ENCODE peak calls at places on chromosomes 12 and 14, in nine cellular contexts. M, W, C, N, X, D, J, P and R are unnamed samples. For H3K27me3 and H3K36me3, the result is how much of the 10 kb centered on the place peaks cover.

GRCh38 chr12:13851828-13852227 is 129.6 kb downstream of the GRIN2B start:
- DNase-seq in M (no peak), W (no peak), C (no peak), N (no peak), X (no peak), D (no peak), J (no peak), P (no peak), R (peak)

GRCh38 chr12:60101715-60102114 is 505.9 kb downstream of the SLC16A7 start:
- DNase-seq in M (peak), W (peak), C (no peak), N (no peak), X (peak), D (no peak), J (no peak), P (no peak), R (no peak)

GRCh38 chr14:51877807-51878206 is 17.4 kb downstream of the GNG2 start:
- DNase-seq in M (no peak), W (no peak), C (no peak), N (no peak), X (no peak), D (no peak), J (no peak), P (no peak), R (no peak)

GRCh38 chr14:50340945-50341344 is 28.8 kb downstream of the DMAC2L start:
- DNase-seq in M (no peak), W (no peak), C (no peak), N (no peak), X (no peak), D (no peak), J (no peak), P (no peak), R (no peak)

GRCh38 chr14:34650786-34651584 is 21.0 kb upstream of the SNX6 start:
- DNase-seq in M (peak), W (peak), C (no peak), N (no peak), X (peak), D (peak), J (no peak), P (peak), R (no peak)

GRCh38 chr12:89571481-89572190 is 45.8 kb upstream of the POC1B start:
- DNase-seq in M (no peak), W (peak), C (no peak), N (no peak), X (peak), D (no peak), J (no peak), P (peak), R (no peak)

GRCh38 chr12:31491819-31492598 is 98.9 kb downstream of the DENND5B start:
- DNase-seq in M (peak), W (peak), C (no peak), N (no peak), X (peak), D (no peak), J (no peak), P (peak), R (no peak)

GRCh38 chr14:68779761-68780323 is 13.0 kb downstream of the ZFP36L1 start:
- DNase-seq in M (peak), W (peak), C (no peak), N (peak), X (peak), D (no peak), J (no peak), P (peak), R (no peak)

GRCh38 chr12:60834372-60834771 is 1238.5 kb downstream of the SLC16A7 start:
- DNase-seq in M (no peak), W (no peak), C (no peak), N (no peak), X (no peak), D (no peak), J (no peak), P (no peak), R (no peak)

GRCh38 chr12:83664650-83665049 is 977.9 kb downstream of the TMTC2 start:
- DNase-seq in M (no peak), W (no peak), C (no peak), N (no peak), X (no peak), D (no peak), J (no peak), P (no peak), R (no peak)

GRCh38 chr12:61355105-61355504 is 905.1 kb upstream of the USP15 start:
- DNase-seq in M (no peak), W (no peak), C (no peak), N (no peak), X (no peak), D (no peak), J (no peak), P (no peak), R (no peak)

GRCh38 chr14:24954037-24954696 is 95.8 kb downstream of the STXBP6 start:
- DNase-seq in M (peak), W (no peak), C (no peak), N (no peak), X (no peak), D (no peak), J (no peak), P (no peak), R (no peak)

GRCh38 chr14:22819191-22819988 is 4.2 kb upstream of the SLC7A7 start:
- DNase-seq in M (peak), W (peak), C (no peak), N (no peak), X (peak), D (no peak), J (peak), P (peak), R (peak)

GRCh38 chr14:104742586-104743455 is 10.1 kb upstream of the SIVA1 start:
- DNase-seq in M (no peak), W (no peak), C (no peak), N (no peak), X (no peak), D (no peak), J (no peak), P (no peak), R (peak)

GRCh38 chr14:68636597-68636996 is 156.3 kb downstream of the ZFP36L1 start:
- DNase-seq in M (no peak), W (no peak), C (no peak), N (no peak), X (no peak), D (no peak), J (no peak), P (no peak), R (no peak)

GRCh38 chr12:97801471-97802045 is 339.0 kb downstream of the RMST start:
- DNase-seq in M (no peak), W (no peak), C (no peak), N (no peak), X (no peak), D (no peak), J (no peak), P (no peak), R (no peak)

GRCh38 chr14:79136437-79137430 is 966.6 kb downstream of the NRXN3 start:
- DNase-seq in M (no peak), W (no peak), C (no peak), N (no peak), X (peak), D (no peak), J (no peak), P (no peak), R (peak)

GRCh38 chr12:51759695-51760094 is 88.8 kb downstream of the FIGNL2 start:
- DNase-seq in M (no peak), W (no peak), C (no peak), N (no peak), X (no peak), D (no peak), J (no peak), P (no peak), R (no peak)

GRCh38 chr12:51760231-51760630 is 88.3 kb downstream of the FIGNL2 start:
- DNase-seq in M (no peak), W (no peak), C (no peak), N (no peak), X (no peak), D (no peak), J (no peak), P (no peak), R (no peak)

GRCh38 chr12:51763743-51764142 is 84.8 kb downstream of the FIGNL2 start:
- DNase-seq in M (no peak), W (no peak), C (no peak), N (no peak), X (no peak), D (no peak), J (no peak), P (no peak), R (no peak)

GRCh38 chr12:51755251-51755650 is 93.3 kb downstream of the FIGNL2 start:
- DNase-seq in M (no peak), W (no peak), C (no peak), N (no peak), X (no peak), D (no peak), J (no peak), P (no peak), R (no peak)

GRCh38 chr12:51759175-51759574 is 89.3 kb downstream of the FIGNL2 start:
- DNase-seq in M (peak), W (no peak), C (no peak), N (no peak), X (no peak), D (no peak), J (no peak), P (no peak), R (no peak)
- H3K4me3 ChIP-seq in M (no peak), W (no peak), C (no peak), N (no peak), X (no peak), D (no peak), J (no peak), P (no peak), R (no peak)

GRCh38 chr12:48972213-48973021 is 882 bp upstream of the WNT10B start:
- DNase-seq in M (peak), W (no peak), C (no peak), N (no peak), X (peak), D (no peak), J (no peak), P (peak), R (peak)

GRCh38 chr12:48970702-48971334 is 717 bp downstream of the WNT10B start:
- DNase-seq in M (no peak), W (no peak), C (no peak), N (no peak), X (no peak), D (no peak), J (no peak), P (no peak), R (peak)

GRCh38 chr12:48973084-48973483 is 1.5 kb upstream of the WNT10B start:
- DNase-seq in M (no peak), W (no peak), C (no peak), N (no peak), X (no peak), D (no peak), J (no peak), P (peak), R (no peak)

GRCh38 chr12:48973531-48973930 is 2.0 kb upstream of the WNT10B start:
- DNase-seq in M (no peak), W (no peak), C (peak), N (no peak), X (no peak), D (no peak), J (no peak), P (peak), R (peak)

GRCh38 chr12:48973992-48974673 is 2.6 kb upstream of the WNT10B start:
- DNase-seq in M (peak), W (no peak), C (peak), N (peak), X (peak), D (no peak), J (no peak), P (peak), R (peak)
- H3K27me3 ChIP-seq in M (half or more), W (under half), C (under half), N (under half), X (half or more), D (half or more), J (half or more), P (half or more), R (half or more)

DNA sequence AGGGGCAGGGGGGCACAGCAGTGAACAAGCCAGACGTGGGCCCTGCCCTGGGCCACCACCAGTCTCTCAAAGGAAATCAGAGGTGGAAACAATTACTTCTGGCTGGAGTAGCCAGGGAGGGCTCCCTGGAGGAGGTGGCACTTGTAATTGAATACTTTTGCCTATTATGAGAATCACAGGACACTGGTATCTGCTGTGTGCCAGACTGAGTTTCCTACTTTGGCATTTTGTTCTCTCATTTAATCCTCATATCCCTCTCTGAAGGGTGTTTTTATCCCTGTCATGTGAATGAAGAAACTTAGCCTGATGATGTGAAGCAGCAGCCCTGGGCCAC is 7.2 kb downstream of the FAM222A start:
- DNase-seq in M (no peak), W (no peak), C (no peak), N (no peak), X (no peak), D (no peak), J (no peak), P (no peak), R (no peak)
- H3K36me3 ChIP-seq in M (under half), W (under half), C (under half), N (under half), X (under half), D (under half), J (under half), P (under half), R (under half)

GRCh38 chr14:58395565-58395814 is 240 bp upstream of the TOMM20L start:
- DNase-seq in M (no peak), W (no peak), C (no peak), N (no peak), X (no peak), D (no peak), J (no peak), P (no peak), R (no peak)
- H3K4me3 ChIP-seq in M (peak), W (peak), C (peak), N (peak), X (peak), D (peak), J (peak), P (peak), R (peak)

GRCh38 chr14:61203059-61203753 is 77.9 kb downstream of the TMEM30B start:
- DNase-seq in M (no peak), W (no peak), C (no peak), N (no peak), X (no peak), D (no peak), J (no peak), P (no peak), R (no peak)

GRCh38 chr14:61197416-61197815 is 83.7 kb downstream of the TMEM30B start:
- DNase-seq in M (no peak), W (no peak), C (no peak), N (no peak), X (no peak), D (no peak), J (no peak), P (no peak), R (no peak)

GRCh38 chr14:61202124-61202523 is 79.0 kb downstream of the TMEM30B start:
- DNase-seq in M (no peak), W (no peak), C (no peak), N (no peak), X (no peak), D (no peak), J (no peak), P (no peak), R (no peak)

GRCh38 chr14:61196792-61197191 is 84.3 kb downstream of the TMEM30B start:
- DNase-seq in M (no peak), W (no peak), C (no peak), N (no peak), X (no peak), D (no peak), J (no peak), P (no peak), R (no peak)

GRCh38 chr14:61201171-61201570 is 80.0 kb downstream of the TMEM30B start:
- DNase-seq in M (no peak), W (no peak), C (no peak), N (no peak), X (no peak), D (no peak), J (no peak), P (no peak), R (no peak)
- H3K27me3 ChIP-seq in M (under half), W (under half), C (under half), N (under half), X (under half), D (under half), J (under half), P (under half), R (under half)

DNA sequence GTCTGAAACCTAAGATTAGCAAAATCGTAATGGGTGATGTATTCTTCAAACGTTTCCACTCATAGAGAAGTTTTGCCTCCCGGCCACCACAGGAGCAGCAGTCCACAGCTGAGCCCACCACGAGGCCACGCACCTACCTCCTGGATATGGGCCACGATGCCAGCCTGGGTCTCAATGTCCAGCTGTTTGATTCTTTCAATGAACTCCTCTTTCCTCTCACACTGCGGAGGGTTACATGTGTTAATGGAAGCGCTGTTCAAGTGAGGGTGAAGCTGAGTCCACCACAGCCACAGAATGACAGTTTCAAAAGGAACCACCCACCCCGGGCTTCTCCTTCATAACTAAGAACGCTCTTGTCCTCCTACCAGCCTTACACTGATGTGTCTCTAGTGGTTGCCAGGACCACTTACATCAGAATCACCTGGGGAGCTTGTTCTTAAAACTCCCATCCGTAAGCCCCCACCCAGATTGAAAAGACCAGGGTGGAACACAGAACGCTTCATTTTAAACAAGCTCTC is 75.3 kb downstream of the CCDC88C start:
- DNase-seq in M (no peak), W (no peak), C (no peak), N (no peak), X (no peak), D (no peak), J (no peak), P (no peak), R (no peak)
- H3K36me3 ChIP-seq in M (under half), W (under half), C (under half), N (under half), X (under half), D (under half), J (under half), P (under half), R (under half)

GRCh38 chr12:116456683-116457082 is 102.5 kb upstream of the MAP1LC3B2 start:
- DNase-seq in M (peak), W (no peak), C (no peak), N (no peak), X (no peak), D (no peak), J (no peak), P (peak), R (no peak)
- H3K4me3 ChIP-seq in M (peak), W (no peak), C (no peak), N (no peak), X (no peak), D (no peak), J (no peak), P (no peak), R (no peak)

GRCh38 chr12:1827806-1828805 is 7.7 kb downstream of the LRTM2 start:
- DNase-seq in M (no peak), W (no peak), C (no peak), N (no peak), X (no peak), D (peak), J (no peak), P (no peak), R (no peak)

GRCh38 chr12:1826867-1827705 is 6.7 kb downstream of the LRTM2 start:
- DNase-seq in M (no peak), W (no peak), C (no peak), N (no peak), X (no peak), D (peak), J (no peak), P (no peak), R (no peak)

GRCh38 chr12:1823237-1823636 is 2.9 kb downstream of the LRTM2 start:
- DNase-seq in M (no peak), W (no peak), C (no peak), N (no peak), X (no peak), D (no peak), J (no peak), P (no peak), R (no peak)

GRCh38 chr12:1826401-1826800 is 6.0 kb downstream of the LRTM2 start:
- DNase-seq in M (no peak), W (no peak), C (no peak), N (no peak), X (no peak), D (no peak), J (no peak), P (no peak), R (no peak)

GRCh38 chr12:1825382-1826102 is 5.2 kb downstream of the LRTM2 start:
- DNase-seq in M (no peak), W (no peak), C (no peak), N (no peak), X (no peak), D (no peak), J (no peak), P (no peak), R (no peak)
- H3K27me3 ChIP-seq in M (half or more), W (under half), C (under half), N (under half), X (under half), D (half or more), J (half or more), P (under half), R (under half)

GRCh38 chr12:109504068-109504467 is 26.6 kb downstream of the UBE3B start:
- DNase-seq in M (no peak), W (no peak), C (no peak), N (no peak), X (no peak), D (no peak), J (no peak), P (no peak), R (no peak)
- H3K36me3 ChIP-seq in M (half or more), W (half or more), C (under half), N (under half), X (under half), D (half or more), J (under half), P (under half), R (under half)